ENCODE peak calls at places on chromosome 9, in five cellular contexts. R is AG04450, K is fibroblast of the aortic adventitia, B is left lung, T is Peyer's patch. M is an unnamed sample.
A peak's percentile ranks its signal among the peaks of the same experiment; 100 is the strongest.

GRCh38 chr9:133060417-133060841 is 1.4 kb upstream of the CEL start:
- DNase-seq in R (no peak), K (no peak), B (no peak), T (no peak), M (no peak)

GRCh38 chr9:127525426-127526188 is 74.3 kb downstream of the LRSAM1 start:
- DNase-seq in R (no peak), K (peak; percentile 63), B (no peak), T (peak; percentile 62), M (no peak)

GRCh38 chr9:10690546-10690945 is 77.7 kb upstream of the PTPRD start:
- DNase-seq in R (no peak), K (no peak), B (no peak), T (no peak), M (no peak)

GRCh38 chr9:133513214-133514088 is 11.3 kb downstream of the MYMK start:
- DNase-seq in R (no peak), K (peak; percentile 30), B (no peak), T (no peak), M (no peak)

GRCh38 chr9:136658849-136659535 is 3.7 kb upstream of the EGFL7 start:
- DNase-seq in R (no peak), K (no peak), B (peak; percentile 32), T (no peak), M (no peak)

GRCh38 chr9:132670359-132670815 is at the start of gene GTF3C4:
- DNase-seq in R (peak; percentile 42), K (peak; percentile 75), B (peak; percentile 87), T (peak; percentile 94), M (peak; percentile 81)

GRCh38 chr9:26723486-26723885 is 169.1 kb downstream of the CAAP1 start:
- DNase-seq in R (no peak), K (peak; percentile 17), B (no peak), T (peak; percentile 74), M (peak; percentile 12)

GRCh38 chr9:119368681-119369581 is at the start of gene BRINP1:
- DNase-seq in R (no peak), K (peak; percentile 1), B (peak; percentile 36), T (no peak), M (peak; percentile 47)

GRCh38 chr9:88092699-88093359 is 45.4 kb downstream of the SPATA31C2 start:
- DNase-seq in R (no peak), K (peak; percentile 8), B (no peak), T (peak; percentile 52), M (no peak)

GRCh38 chr9:127660886-127661285 is 45.9 kb upstream of the CFAP157 start:
- DNase-seq in R (no peak), K (no peak), B (no peak), T (no peak), M (no peak)

GRCh38 chr9:97880336-97880735 is 27.3 kb downstream of the FOXE1 start:
- DNase-seq in R (no peak), K (peak; percentile 22), B (no peak), T (no peak), M (no peak)

GRCh38 chr9:128689293-128689770 is 310 bp downstream of the SET start:
- DNase-seq in R (no peak), K (peak; percentile 28), B (peak; percentile 60), T (peak; percentile 77), M (no peak)

GRCh38 chr9:15137089-15137488 is 169.9 kb downstream of the TTC39B start:
- DNase-seq in R (no peak), K (no peak), B (no peak), T (no peak), M (no peak)

DNA sequence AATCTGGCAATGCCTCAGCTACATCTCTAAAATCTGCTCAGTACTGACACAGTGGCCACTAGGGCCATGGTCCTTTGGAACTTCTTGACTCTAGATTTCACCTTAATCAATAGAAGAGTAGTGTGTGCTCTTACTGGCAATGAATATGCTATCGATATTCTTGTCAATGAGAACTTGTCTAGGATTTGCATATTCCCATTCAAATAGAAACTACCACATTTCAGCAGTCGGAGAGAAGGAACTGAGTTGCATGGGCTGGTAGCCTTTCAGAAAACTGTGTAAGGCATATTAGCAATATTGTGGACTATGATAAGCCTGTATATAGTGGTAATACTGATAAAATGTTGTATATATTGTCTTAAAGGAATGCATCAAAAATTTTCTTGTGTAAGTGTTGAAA is 45.3 kb upstream of the NAA35 start:
- DNase-seq in R (no peak), K (no peak), B (no peak), T (no peak), M (no peak)
- TF ChIP-seq CTCF in R (no peak), K (no peak), B (no peak), T (no peak), M (no peak)

DNA sequence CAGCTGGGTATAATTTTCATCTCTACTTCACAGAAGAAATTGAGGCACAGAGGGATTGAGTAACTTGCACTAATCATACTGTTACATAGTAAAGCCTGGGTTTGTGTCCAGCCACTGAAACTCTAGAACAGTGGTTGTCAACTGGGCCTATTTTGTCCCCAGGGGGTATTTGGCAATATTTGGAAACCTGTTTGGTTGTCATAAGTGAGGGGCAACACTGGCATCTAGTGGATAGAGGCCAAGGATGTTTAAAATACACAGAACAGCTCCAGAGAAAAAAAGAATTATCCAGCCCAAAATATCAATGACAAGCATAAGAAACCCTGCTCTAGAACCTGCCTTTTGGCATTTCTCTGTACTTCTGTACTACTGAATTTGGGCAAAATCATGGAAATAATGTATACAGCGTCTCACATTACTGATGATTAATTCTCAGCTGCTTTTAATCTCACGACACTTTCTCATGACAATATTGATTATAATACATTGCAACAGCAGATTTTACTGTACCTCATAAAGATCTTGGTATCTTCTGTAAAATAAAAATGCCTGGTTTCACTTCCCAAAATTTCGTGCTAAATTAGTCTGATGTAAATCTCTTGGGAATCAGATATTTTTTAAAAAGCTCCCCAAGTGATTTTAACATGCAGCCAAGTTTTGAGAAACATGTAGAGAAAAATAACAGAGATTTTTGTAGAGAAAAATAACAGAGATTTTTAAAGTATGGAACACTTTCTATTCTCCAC is 112.7 kb downstream of the RORB start:
- DNase-seq in R (no peak), K (no peak), B (no peak), T (no peak), M (no peak)
- TF ChIP-seq CTCF in R (no peak), K (no peak), B (no peak), T (no peak), M (no peak)

GRCh38 chr9:112489876-112490661 is 3.4 kb downstream of the KIAA1958 start:
- DNase-seq in R (no peak), K (no peak), B (no peak), T (no peak), M (no peak)
- TF ChIP-seq CTCF in R (no peak), K (no peak), B (no peak), T (no peak), M (no peak)

GRCh38 chr9:130624154-130624553 is 40.2 kb upstream of the PRDM12 start:
- DNase-seq in R (no peak), K (no peak), B (no peak), T (no peak), M (no peak)

GRCh38 chr9:130626249-130626982 is 38.0 kb upstream of the PRDM12 start:
- DNase-seq in R (no peak), K (no peak), B (no peak), T (peak; percentile 34), M (no peak)

GRCh38 chr9:130627051-130627450 is 37.3 kb upstream of the PRDM12 start:
- DNase-seq in R (no peak), K (no peak), B (no peak), T (peak; percentile 30), M (no peak)

GRCh38 chr9:130627896-130628792 is 36.2 kb upstream of the PRDM12 start:
- DNase-seq in R (no peak), K (no peak), B (no peak), T (no peak), M (no peak)

GRCh38 chr9:130623466-130623865 is 40.9 kb upstream of the PRDM12 start:
- DNase-seq in R (no peak), K (no peak), B (no peak), T (no peak), M (no peak)
- TF ChIP-seq CTCF in R (no peak), K (no peak), B (no peak), T (no peak), M (no peak)

GRCh38 chr9:129815278-129815677 is 8.7 kb downstream of the TOR1A start:
- DNase-seq in R (no peak), K (no peak), B (no peak), T (no peak), M (no peak)
- TF ChIP-seq CTCF in R (no peak), K (no peak), B (no peak), T (no peak), M (no peak)

DNA sequence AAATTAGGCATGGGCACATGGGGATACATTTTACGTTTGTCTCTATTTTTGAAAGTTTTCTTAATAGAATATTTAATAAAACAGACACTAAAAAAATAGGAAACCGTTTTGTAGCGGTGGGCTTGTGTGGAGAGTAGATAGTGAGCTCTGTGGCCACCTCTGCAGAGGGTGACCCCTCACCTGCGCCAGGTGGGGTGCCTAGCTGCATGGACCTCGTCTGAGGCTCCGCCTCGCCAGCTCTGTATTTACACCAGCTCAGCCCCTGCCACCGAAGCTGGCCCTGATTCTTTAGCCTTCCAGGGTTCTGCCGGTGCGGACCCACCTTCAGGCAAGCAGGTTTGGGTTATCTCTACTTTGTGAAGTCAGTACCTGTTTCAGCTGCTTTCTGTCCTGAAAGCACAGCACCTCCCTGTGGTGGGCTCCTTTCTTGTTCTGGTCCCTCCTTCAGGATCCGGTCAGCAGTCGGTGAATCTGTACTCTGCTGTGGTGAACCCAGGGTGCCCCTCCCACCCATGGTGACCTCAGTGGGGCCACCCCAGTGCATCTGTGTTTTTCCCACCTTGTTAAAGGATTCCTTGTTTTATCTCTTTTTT is 105.2 kb upstream of the CACNA1B start:
- DNase-seq in R (no peak), K (no peak), B (no peak), T (no peak), M (no peak)
- TF ChIP-seq CTCF in R (peak; percentile 13), K (peak; percentile 8), B (no peak), T (no peak), M (peak; percentile 28)

M was measured in progenitor cell of endocrine pancreas.